ENCODE peak calls at places on chromosome X, in four cellular contexts. One of them, this sample, is unnamed.

GRCh38 chrX:68895339-68896250 is 66.8 kb downstream of the EFNB1 start:
- DNase-seq in stimulated activated CD8-positive, alpha-beta memory T cell treated with anti-CD3 and anti-CD28 coated beads, Interleukin-15, amount 100 ng/mL, for 4 hours: no peak
- DNase-seq in T-helper 2 cell: no peak
- DNase-seq in SK-N-SH: peak; percentile 68
- DNase-seq in this sample: no peak

GRCh38 chrX:63713510-63713909 is 71.5 kb downstream of the ARHGEF9 start:
- DNase-seq in SK-N-SH: no peak
- DNase-seq in T-helper 2 cell: no peak
- DNase-seq in stimulated activated CD8-positive, alpha-beta memory T cell treated with anti-CD3 and anti-CD28 coated beads, Interleukin-15, amount 100 ng/mL, for 4 hours: no peak
- DNase-seq in this sample: no peak

GRCh38 chrX:103831803-103832544 is at the start of gene RAB9B:
- DNase-seq in T-helper 2 cell: peak; percentile 36
- DNase-seq in SK-N-SH: peak; percentile 83
- DNase-seq in stimulated activated CD8-positive, alpha-beta memory T cell treated with anti-CD3 and anti-CD28 coated beads, Interleukin-15, amount 100 ng/mL, for 4 hours: peak; percentile 46
- DNase-seq in this sample: peak; percentile 84

GRCh38 chrX:110741213-110741796 is 54.3 kb downstream of the CHRDL1 start:
- DNase-seq in T-helper 2 cell: no peak
- DNase-seq in SK-N-SH: no peak
- DNase-seq in stimulated activated CD8-positive, alpha-beta memory T cell treated with anti-CD3 and anti-CD28 coated beads, Interleukin-15, amount 100 ng/mL, for 4 hours: no peak
- DNase-seq in this sample: no peak

GRCh38 chrX:15738686-15739016 is 581 bp downstream of the CA5B start:
- DNase-seq in T-helper 2 cell: no peak
- DNase-seq in stimulated activated CD8-positive, alpha-beta memory T cell treated with anti-CD3 and anti-CD28 coated beads, Interleukin-15, amount 100 ng/mL, for 4 hours: no peak
- DNase-seq in SK-N-SH: no peak
- DNase-seq in this sample: no peak

GRCh38 chrX:108516184-108516583 is 76.5 kb downstream of the COL4A5 start:
- DNase-seq in T-helper 2 cell: no peak
- DNase-seq in stimulated activated CD8-positive, alpha-beta memory T cell treated with anti-CD3 and anti-CD28 coated beads, Interleukin-15, amount 100 ng/mL, for 4 hours: no peak
- DNase-seq in SK-N-SH: no peak
- DNase-seq in this sample: no peak

GRCh38 chrX:30702736-30703135 is 49.5 kb downstream of the GK start:
- DNase-seq in T-helper 2 cell: no peak
- DNase-seq in stimulated activated CD8-positive, alpha-beta memory T cell treated with anti-CD3 and anti-CD28 coated beads, Interleukin-15, amount 100 ng/mL, for 4 hours: no peak
- DNase-seq in SK-N-SH: no peak
- DNase-seq in this sample: no peak

GRCh38 chrX:153600032-153600373 is 1.1 kb upstream of the CCNQ start:
- DNase-seq in SK-N-SH: no peak
- DNase-seq in T-helper 2 cell: no peak
- DNase-seq in stimulated activated CD8-positive, alpha-beta memory T cell treated with anti-CD3 and anti-CD28 coated beads, Interleukin-15, amount 100 ng/mL, for 4 hours: no peak
- DNase-seq in this sample: no peak

GRCh38 chrX:141405486-141405877 is 163.2 kb upstream of the SPANXC start:
- DNase-seq in SK-N-SH: no peak
- DNase-seq in T-helper 2 cell: no peak
- DNase-seq in stimulated activated CD8-positive, alpha-beta memory T cell treated with anti-CD3 and anti-CD28 coated beads, Interleukin-15, amount 100 ng/mL, for 4 hours: no peak
- DNase-seq in this sample: no peak

GRCh38 chrX:30308263-30309138 is 689 bp downstream of the NR0B1 start:
- DNase-seq in SK-N-SH: peak; percentile 26
- DNase-seq in T-helper 2 cell: no peak
- DNase-seq in stimulated activated CD8-positive, alpha-beta memory T cell treated with anti-CD3 and anti-CD28 coated beads, Interleukin-15, amount 100 ng/mL, for 4 hours: no peak
- DNase-seq in this sample: peak; percentile 64

GRCh38 chrX:139058831-139059495 is 347.4 kb upstream of the FGF13 start:
- DNase-seq in stimulated activated CD8-positive, alpha-beta memory T cell treated with anti-CD3 and anti-CD28 coated beads, Interleukin-15, amount 100 ng/mL, for 4 hours: no peak
- DNase-seq in T-helper 2 cell: no peak
- DNase-seq in SK-N-SH: no peak
- DNase-seq in this sample: no peak

GRCh38 chrX:86066998-86067397 is 19.6 kb upstream of the CHM start:
- DNase-seq in SK-N-SH: peak; percentile 14
- DNase-seq in stimulated activated CD8-positive, alpha-beta memory T cell treated with anti-CD3 and anti-CD28 coated beads, Interleukin-15, amount 100 ng/mL, for 4 hours: no peak
- DNase-seq in T-helper 2 cell: no peak
- DNase-seq in this sample: no peak

GRCh38 chrX:24858004-24858746 is 157.6 kb downstream of the ARX start:
- DNase-seq in SK-N-SH: no peak
- DNase-seq in T-helper 2 cell: no peak
- DNase-seq in stimulated activated CD8-positive, alpha-beta memory T cell treated with anti-CD3 and anti-CD28 coated beads, Interleukin-15, amount 100 ng/mL, for 4 hours: no peak
- DNase-seq in this sample: no peak

GRCh38 chrX:3713937-3714434 is 537 bp upstream of the PRKX start:
- DNase-seq in T-helper 2 cell: no peak
- DNase-seq in SK-N-SH: peak; percentile 23
- DNase-seq in stimulated activated CD8-positive, alpha-beta memory T cell treated with anti-CD3 and anti-CD28 coated beads, Interleukin-15, amount 100 ng/mL, for 4 hours: no peak
- DNase-seq in this sample: no peak

GRCh38 chrX:136292656-136293055 is 8.1 kb upstream of the ADGRG4 start:
- DNase-seq in SK-N-SH: no peak
- DNase-seq in stimulated activated CD8-positive, alpha-beta memory T cell treated with anti-CD3 and anti-CD28 coated beads, Interleukin-15, amount 100 ng/mL, for 4 hours: no peak
- DNase-seq in T-helper 2 cell: no peak
- DNase-seq in this sample: no peak

GRCh38 chrX:155888139-155888538 is 7.0 kb downstream of the VAMP7 start:
- DNase-seq in T-helper 2 cell: no peak
- DNase-seq in stimulated activated CD8-positive, alpha-beta memory T cell treated with anti-CD3 and anti-CD28 coated beads, Interleukin-15, amount 100 ng/mL, for 4 hours: no peak
- DNase-seq in SK-N-SH: no peak
- DNase-seq in this sample: no peak

GRCh38 chrX:48919947-48920712 is 1.3 kb upstream of the PIM2 start:
- DNase-seq in SK-N-SH: no peak
- DNase-seq in stimulated activated CD8-positive, alpha-beta memory T cell treated with anti-CD3 and anti-CD28 coated beads, Interleukin-15, amount 100 ng/mL, for 4 hours: no peak
- DNase-seq in T-helper 2 cell: no peak
- DNase-seq in this sample: no peak

GRCh38 chrX:45788315-45788714 is 587.6 kb upstream of the DIPK2B start:
- DNase-seq in SK-N-SH: no peak
- DNase-seq in stimulated activated CD8-positive, alpha-beta memory T cell treated with anti-CD3 and anti-CD28 coated beads, Interleukin-15, amount 100 ng/mL, for 4 hours: no peak
- DNase-seq in T-helper 2 cell: no peak
- DNase-seq in this sample: no peak

GRCh38 chrX:12777670-12778069 is 13.5 kb upstream of the PRPS2 start:
- DNase-seq in stimulated activated CD8-positive, alpha-beta memory T cell treated with anti-CD3 and anti-CD28 coated beads, Interleukin-15, amount 100 ng/mL, for 4 hours: no peak
- DNase-seq in T-helper 2 cell: no peak
- DNase-seq in SK-N-SH: no peak
- DNase-seq in this sample: no peak

GRCh38 chrX:105567046-105567445 is 255.3 kb upstream of the NRK start:
- DNase-seq in SK-N-SH: no peak
- DNase-seq in stimulated activated CD8-positive, alpha-beta memory T cell treated with anti-CD3 and anti-CD28 coated beads, Interleukin-15, amount 100 ng/mL, for 4 hours: no peak
- DNase-seq in T-helper 2 cell: no peak
- DNase-seq in this sample: no peak

GRCh38 chrX:31555506-31555905 is 483.7 kb upstream of the FTHL17 start:
- DNase-seq in stimulated activated CD8-positive, alpha-beta memory T cell treated with anti-CD3 and anti-CD28 coated beads, Interleukin-15, amount 100 ng/mL, for 4 hours: no peak
- DNase-seq in SK-N-SH: no peak
- DNase-seq in T-helper 2 cell: no peak
- DNase-seq in this sample: no peak

GRCh38 chrX:138745215-138745614 is 33.7 kb upstream of the FGF13 start:
- DNase-seq in T-helper 2 cell: no peak
- DNase-seq in stimulated activated CD8-positive, alpha-beta memory T cell treated with anti-CD3 and anti-CD28 coated beads, Interleukin-15, amount 100 ng/mL, for 4 hours: no peak
- DNase-seq in SK-N-SH: peak; percentile 14
- DNase-seq in this sample: peak; percentile 61

GRCh38 chrX:119685225-119686066 is 7.5 kb downstream of the SEPTIN6 start:
- DNase-seq in stimulated activated CD8-positive, alpha-beta memory T cell treated with anti-CD3 and anti-CD28 coated beads, Interleukin-15, amount 100 ng/mL, for 4 hours: no peak
- DNase-seq in T-helper 2 cell: no peak
- DNase-seq in SK-N-SH: no peak
- DNase-seq in this sample: peak; percentile 18

GRCh38 chrX:123361371-123361770 is 177.3 kb downstream of the GRIA3 start:
- DNase-seq in stimulated activated CD8-positive, alpha-beta memory T cell treated with anti-CD3 and anti-CD28 coated beads, Interleukin-15, amount 100 ng/mL, for 4 hours: no peak
- DNase-seq in T-helper 2 cell: no peak
- DNase-seq in SK-N-SH: no peak
- DNase-seq in this sample: no peak

GRCh38 chrX:7170903-7171302 is 22.9 kb upstream of the PUDP start:
- DNase-seq in SK-N-SH: peak; percentile 28
- DNase-seq in T-helper 2 cell: no peak
- DNase-seq in stimulated activated CD8-positive, alpha-beta memory T cell treated with anti-CD3 and anti-CD28 coated beads, Interleukin-15, amount 100 ng/mL, for 4 hours: no peak
- DNase-seq in this sample: no peak

GRCh38 chrX:135977611-135978010 is 3.8 kb upstream of the MMGT1 start:
- DNase-seq in SK-N-SH: no peak
- DNase-seq in stimulated activated CD8-positive, alpha-beta memory T cell treated with anti-CD3 and anti-CD28 coated beads, Interleukin-15, amount 100 ng/mL, for 4 hours: no peak
- DNase-seq in T-helper 2 cell: no peak
- DNase-seq in this sample: no peak

GRCh38 chrX:109336141-109336540 is 145.7 kb downstream of the GUCY2F start:
- DNase-seq in SK-N-SH: no peak
- DNase-seq in T-helper 2 cell: no peak
- DNase-seq in stimulated activated CD8-positive, alpha-beta memory T cell treated with anti-CD3 and anti-CD28 coated beads, Interleukin-15, amount 100 ng/mL, for 4 hours: no peak
- DNase-seq in this sample: no peak

GRCh38 chrX:134186362-134187121 is 50.4 kb upstream of the CCDC160 start:
- DNase-seq in SK-N-SH: no peak
- DNase-seq in stimulated activated CD8-positive, alpha-beta memory T cell treated with anti-CD3 and anti-CD28 coated beads, Interleukin-15, amount 100 ng/mL, for 4 hours: no peak
- DNase-seq in T-helper 2 cell: no peak
- DNase-seq in this sample: no peak

GRCh38 chrX:30593435-30594200 is 16.1 kb upstream of the TASL start:
- DNase-seq in T-helper 2 cell: no peak
- DNase-seq in stimulated activated CD8-positive, alpha-beta memory T cell treated with anti-CD3 and anti-CD28 coated beads, Interleukin-15, amount 100 ng/mL, for 4 hours: no peak
- DNase-seq in SK-N-SH: no peak
- DNase-seq in this sample: no peak

GRCh38 chrX:24241822-24242648 is 71.8 kb downstream of the SUPT20HL2 start:
- DNase-seq in SK-N-SH: peak; percentile 71
- DNase-seq in stimulated activated CD8-positive, alpha-beta memory T cell treated with anti-CD3 and anti-CD28 coated beads, Interleukin-15, amount 100 ng/mL, for 4 hours: no peak
- DNase-seq in T-helper 2 cell: no peak
- DNase-seq in this sample: peak; percentile 20

GRCh38 chrX:3129256-3129655 is 88.0 kb downstream of the ARSF start:
- DNase-seq in T-helper 2 cell: no peak
- DNase-seq in SK-N-SH: no peak
- DNase-seq in stimulated activated CD8-positive, alpha-beta memory T cell treated with anti-CD3 and anti-CD28 coated beads, Interleukin-15, amount 100 ng/mL, for 4 hours: no peak
- DNase-seq in this sample: no peak

GRCh38 chrX:58025979-58026378 is 115.7 kb upstream of the ZXDA start:
- DNase-seq in stimulated activated CD8-positive, alpha-beta memory T cell treated with anti-CD3 and anti-CD28 coated beads, Interleukin-15, amount 100 ng/mL, for 4 hours: no peak
- DNase-seq in T-helper 2 cell: no peak
- DNase-seq in SK-N-SH: peak; percentile 20
- DNase-seq in this sample: no peak

GRCh38 chrX:115632455-115632854 is 71.5 kb downstream of the PLS3 start:
- DNase-seq in stimulated activated CD8-positive, alpha-beta memory T cell treated with anti-CD3 and anti-CD28 coated beads, Interleukin-15, amount 100 ng/mL, for 4 hours: no peak
- DNase-seq in SK-N-SH: no peak
- DNase-seq in T-helper 2 cell: no peak
- DNase-seq in this sample: no peak

GRCh38 chrX:39907964-39908616 is 189.7 kb downstream of the BCOR start:
- DNase-seq in SK-N-SH: peak; percentile 30
- DNase-seq in stimulated activated CD8-positive, alpha-beta memory T cell treated with anti-CD3 and anti-CD28 coated beads, Interleukin-15, amount 100 ng/mL, for 4 hours: no peak
- DNase-seq in T-helper 2 cell: no peak
- DNase-seq in this sample: no peak

GRCh38 chrX:126701380-126701779 is 118.1 kb upstream of the PRR32 start:
- DNase-seq in T-helper 2 cell: no peak
- DNase-seq in SK-N-SH: no peak
- DNase-seq in stimulated activated CD8-positive, alpha-beta memory T cell treated with anti-CD3 and anti-CD28 coated beads, Interleukin-15, amount 100 ng/mL, for 4 hours: no peak
- DNase-seq in this sample: no peak

GRCh38 chrX:56764153-56764974 is 35.3 kb downstream of the NBDY start:
- DNase-seq in T-helper 2 cell: peak; percentile 12
- DNase-seq in SK-N-SH: peak; percentile 79
- DNase-seq in stimulated activated CD8-positive, alpha-beta memory T cell treated with anti-CD3 and anti-CD28 coated beads, Interleukin-15, amount 100 ng/mL, for 4 hours: peak; percentile 35
- DNase-seq in this sample: peak; percentile 95